ENCODE peak calls at places on chromosomes 7 and 10, in five cellular contexts. B is HepG2; Z is CD4-positive, alpha-beta T cell; C is RCC 7860; S is globus pallidus. F is an unnamed sample.
A peak's percentile ranks its signal among the peaks of the same experiment; 100 is the strongest.

GRCh38 chr7:95951997-95952795 is 179.8 kb downstream of the DYNC1I1 start:
- DNase-seq in B (no peak), Z (no peak), C (no peak), S (no peak), F (no peak)

GRCh38 chr7:5333121-5334050 is 50.6 kb downstream of the SLC29A4 start:
- DNase-seq in B (no peak), Z (no peak), C (no peak), S (no peak), F (no peak)

GRCh38 chr7:105623378-105623777 is 42.1 kb upstream of the EFCAB10 start:
- DNase-seq in B (no peak), Z (no peak), C (no peak), S (no peak), F (no peak)

GRCh38 chr10:101014230-101014884 is 14.7 kb downstream of the LZTS2 start:
- DNase-seq in B (no peak), Z (peak; percentile 74), C (peak; percentile 55), S (peak; percentile 81), F (peak; percentile 79)

GRCh38 chr7:140694592-140694991 is 1.9 kb upstream of the NDUFB2 start:
- DNase-seq in B (no peak), Z (no peak), C (no peak), S (no peak), F (no peak)

GRCh38 chr10:61320257-61320587 is 133.0 kb downstream of the TMEM26 start:
- DNase-seq in B (no peak), Z (no peak), C (no peak), S (no peak), F (no peak)

GRCh38 chr7:111639894-111640293 is 77.6 kb upstream of the IMMP2L start:
- DNase-seq in B (no peak), Z (no peak), C (no peak), S (no peak), F (no peak)

GRCh38 chr7:28903779-28904538 is 54.2 kb downstream of the TRIL start:
- DNase-seq in B (no peak), Z (no peak), C (no peak), S (no peak), F (no peak)

GRCh38 chr10:62681211-62681940 is 123.1 kb upstream of the ADO start:
- DNase-seq in B (peak; percentile 36), Z (peak; percentile 30), C (no peak), S (no peak), F (no peak)

GRCh38 chr7:82631998-82632397 is 188.4 kb upstream of the CACNA2D1 start:
- DNase-seq in B (no peak), Z (no peak), C (no peak), S (no peak), F (no peak)

GRCh38 chr10:102418612-102419560 is at the start of gene PSD:
- DNase-seq in B (no peak), Z (no peak), C (no peak), S (no peak), F (no peak)

F was measured in erythroblast.